ENCODE peak calls at places on chromosomes 12 and 14, in four cellular contexts. J, P, Y and H are unnamed samples.
A peak's percentile ranks its signal among the peaks of the same experiment; 100 is the strongest.

GRCh38 chr12:11657511-11657910 is 8.0 kb downstream of the ETV6 start:
- DNase-seq in J (no peak), P (no peak), Y (no peak), H (no peak)

GRCh38 chr14:23068792-23069412 is 11.6 kb upstream of the CDH24 start:
- DNase-seq in J (peak; percentile 67), P (peak; percentile 98), Y (peak; percentile 84), H (peak; percentile 83)

GRCh38 chr12:62783881-62784280 is 151.1 kb downstream of the PPM1H start:
- DNase-seq in J (no peak), P (no peak), Y (no peak), H (no peak)

GRCh38 chr14:85003805-85004204 is 526.1 kb upstream of the FLRT2 start:
- DNase-seq in J (no peak), P (no peak), Y (no peak), H (no peak)

GRCh38 chr14:88233915-88234314 is 89.2 kb downstream of the KCNK10 start:
- DNase-seq in J (no peak), P (peak; percentile 40), Y (peak; percentile 3), H (peak; percentile 32)

GRCh38 chr14:71647086-71647784 is 285.0 kb upstream of the RGS6 start:
- DNase-seq in J (no peak), P (no peak), Y (peak; percentile 29), H (no peak)

GRCh38 chr12:13992585-13992984 is 11.2 kb upstream of the GRIN2B start:
- DNase-seq in J (no peak), P (peak; percentile 75), Y (no peak), H (no peak)

GRCh38 chr14:67425603-67426002 is 13.6 kb upstream of the PLEK2 start:
- DNase-seq in J (no peak), P (no peak), Y (no peak), H (no peak)

GRCh38 chr14:51544426-51544825 is 107.3 kb upstream of the FRMD6 start:
- DNase-seq in J (no peak), P (no peak), Y (no peak), H (no peak)

GRCh38 chr12:42291680-42292079 is 34.2 kb downstream of the ZCRB1 start:
- DNase-seq in J (no peak), P (no peak), Y (no peak), H (no peak)

GRCh38 chr12:4280351-4281163 is 7.0 kb downstream of the CCND2 start:
- DNase-seq in J (no peak), P (no peak), Y (no peak), H (no peak)

GRCh38 chr12:129911437-129912049 is 7.7 kb upstream of the TMEM132D start:
- DNase-seq in J (no peak), P (peak; percentile 30), Y (no peak), H (peak; percentile 65)

GRCh38 chr14:51302319-51303030 is 62.4 kb downstream of the TMX1 start:
- DNase-seq in J (no peak), P (no peak), Y (no peak), H (no peak)

GRCh38 chr12:4535092-4535491 is 3.6 kb upstream of the RAD51AP1 start:
- DNase-seq in J (no peak), P (no peak), Y (no peak), H (no peak)

GRCh38 chr12:95204141-95204866 is 13.0 kb downstream of the FGD6 start:
- DNase-seq in J (no peak), P (no peak), Y (peak; percentile 53), H (no peak)

GRCh38 chr14:104144911-104145825 is 6.8 kb downstream of the KIF26A start:
- DNase-seq in J (no peak), P (no peak), Y (no peak), H (no peak)

GRCh38 chr14:90496379-90496778 is 99.5 kb downstream of the CALM1 start:
- DNase-seq in J (no peak), P (no peak), Y (no peak), H (no peak)

GRCh38 chr12:113792450-113792849 is 173.7 kb downstream of the RBM19 start:
- DNase-seq in J (no peak), P (no peak), Y (no peak), H (no peak)

GRCh38 chr12:85441740-85442139 is 161.7 kb downstream of the ALX1 start:
- DNase-seq in J (no peak), P (peak; percentile 9), Y (no peak), H (no peak)

GRCh38 chr14:100025111-100025510 is 40.1 kb upstream of the EVL start:
- DNase-seq in J (no peak), P (peak; percentile 35), Y (peak; percentile 29), H (peak; percentile 57)

GRCh38 chr14:21454843-21455550 is 926 bp downstream of the CHD8 start:
- DNase-seq in J (no peak), P (peak; percentile 33), Y (no peak), H (no peak)

GRCh38 chr12:123306200-123306599 is 34.5 kb upstream of the CDK2AP1 start:
- DNase-seq in J (no peak), P (no peak), Y (no peak), H (no peak)

GRCh38 chr12:3617565-3617964 is 126.6 kb downstream of the PRMT8 start:
- DNase-seq in J (no peak), P (no peak), Y (no peak), H (no peak)

GRCh38 chr12:85825751-85826150 is 10.5 kb downstream of the RASSF9 start:
- DNase-seq in J (no peak), P (no peak), Y (no peak), H (no peak)

GRCh38 chr12:11719678-11720099 is 70.2 kb downstream of the ETV6 start:
- DNase-seq in J (no peak), P (no peak), Y (peak; percentile 36), H (no peak)

GRCh38 chr12:43848786-43849185 is 12.9 kb downstream of the TMEM117 start:
- DNase-seq in J (no peak), P (no peak), Y (no peak), H (no peak)

GRCh38 chr14:104707629-104708595 is 16.1 kb upstream of the ADSS1 start:
- DNase-seq in J (no peak), P (no peak), Y (no peak), H (peak; percentile 30)

GRCh38 chr14:34592623-34593022 is 37.3 kb downstream of the SNX6 start:
- DNase-seq in J (no peak), P (no peak), Y (no peak), H (no peak)

GRCh38 chr12:11499802-11500201 is 104.4 kb upstream of the PRB2 start:
- DNase-seq in J (no peak), P (no peak), Y (no peak), H (no peak)

GRCh38 chr14:65531148-65531547 is 118.6 kb downstream of the FUT8 start:
- DNase-seq in J (no peak), P (no peak), Y (no peak), H (no peak)

DNA sequence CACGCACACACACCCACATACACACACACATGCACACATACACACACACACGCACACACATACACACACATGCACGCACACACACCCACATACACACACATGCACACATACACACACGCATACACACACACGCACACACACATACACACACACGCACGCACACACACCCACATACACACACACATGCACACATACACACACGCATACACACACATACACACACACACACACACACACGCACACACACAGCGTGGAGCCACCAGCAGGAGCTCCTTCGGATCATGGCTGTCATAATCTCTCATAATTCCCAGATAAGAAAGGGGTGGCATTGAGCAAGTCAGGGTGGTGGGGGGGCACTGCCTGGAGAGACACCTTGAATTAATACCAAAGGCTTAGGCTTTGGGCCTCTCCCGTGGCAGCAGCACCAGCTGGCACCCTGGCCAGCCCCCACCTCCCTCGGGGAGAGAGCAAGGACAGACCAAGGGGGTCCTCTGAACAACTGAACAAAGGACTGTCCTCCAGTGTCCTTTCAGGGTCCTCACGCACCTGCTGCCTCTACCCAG is 21.9 kb downstream of the ANO2 start:
- DNase-seq in J (no peak), P (no peak), Y (no peak), H (no peak)
- TF ChIP-seq SP1 in J (no peak), P (no peak), Y (no peak), H (no peak)

GRCh38 chr12:93174048-93174447 is 203.7 kb upstream of the NUDT4 start:
- DNase-seq in J (no peak), P (no peak), Y (no peak), H (no peak)
- TF ChIP-seq SUZ12 in J (no peak), P (no peak), Y (no peak), H (no peak)

GRCh38 chr12:125015680-125016310 is 22.4 kb downstream of the BRI3BP start:
- DNase-seq in J (no peak), P (no peak), Y (no peak), H (no peak)

GRCh38 chr12:125014526-125014925 is 21.1 kb downstream of the BRI3BP start:
- DNase-seq in J (no peak), P (no peak), Y (no peak), H (no peak)

GRCh38 chr12:125018356-125018755 is 24.9 kb downstream of the BRI3BP start:
- DNase-seq in J (no peak), P (no peak), Y (no peak), H (no peak)

GRCh38 chr12:125021096-125021495 is 27.7 kb downstream of the BRI3BP start:
- DNase-seq in J (no peak), P (no peak), Y (no peak), H (no peak)

DNA sequence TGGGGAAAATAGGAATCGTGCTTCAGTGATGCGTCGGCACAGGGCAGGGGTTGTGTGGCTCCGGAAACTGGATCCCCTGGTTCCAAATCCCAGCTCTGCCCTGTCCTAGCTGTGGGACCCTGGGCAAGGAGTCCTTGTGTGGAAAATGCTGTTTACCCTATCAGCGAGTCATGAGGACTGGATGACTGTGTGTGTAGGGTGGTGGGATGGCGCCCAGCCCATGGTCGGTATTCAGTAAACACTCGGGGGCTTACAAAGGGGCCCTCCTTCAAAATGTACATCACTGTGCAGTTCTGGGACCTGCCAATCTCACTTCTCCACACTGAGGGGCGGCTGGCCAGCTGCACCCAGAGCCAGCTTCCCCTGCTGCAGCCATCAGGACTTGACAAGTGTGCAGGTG is 24.4 kb downstream of the BRI3BP start:
- DNase-seq in J (no peak), P (no peak), Y (no peak), H (no peak)
- TF ChIP-seq SP1 in J (no peak), P (no peak), Y (no peak), H (no peak)

DNA sequence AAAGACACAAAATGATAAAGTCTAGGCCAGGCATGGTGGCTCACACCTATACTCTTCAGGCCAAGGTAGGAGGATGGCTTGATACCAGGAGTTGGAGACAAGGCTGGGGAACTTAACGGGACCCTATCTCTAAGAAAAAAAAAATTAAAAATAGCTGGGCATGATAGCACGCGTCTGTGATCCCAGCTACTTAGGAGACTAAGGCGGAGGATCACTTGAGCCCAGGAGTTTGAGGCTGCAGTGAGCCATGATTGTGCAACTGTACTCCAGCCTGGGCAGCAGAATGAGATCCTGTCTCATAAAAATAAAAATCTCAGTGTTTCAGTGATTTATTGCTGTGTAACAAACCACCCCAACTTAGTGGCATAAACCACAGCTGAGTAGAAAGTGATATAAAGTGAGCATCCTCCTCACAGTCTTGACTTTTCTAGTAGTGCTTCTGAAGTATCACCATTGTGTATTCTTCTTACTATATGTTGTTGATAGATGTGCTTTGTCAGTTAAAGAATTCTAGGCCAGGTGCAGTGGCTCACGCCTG is 10.6 kb upstream of the ATF1 start:
- DNase-seq in J (no peak), P (no peak), Y (no peak), H (no peak)
- TF ChIP-seq SUZ12 in J (no peak), P (no peak), Y (no peak), H (no peak)

GRCh38 chr14:41901089-41901488 is 294.4 kb downstream of the LRFN5 start:
- DNase-seq in J (no peak), P (no peak), Y (no peak), H (no peak)

GRCh38 chr14:41899416-41899815 is 292.7 kb downstream of the LRFN5 start:
- DNase-seq in J (no peak), P (no peak), Y (no peak), H (no peak)
- TF ChIP-seq SP1 in J (no peak), P (no peak), Y (no peak), H (no peak)